ENCODE peak calls at places on chromosomes 7 and 10, in six cellular contexts. J, M, Q, D, E and O are unnamed samples.

GRCh38 chr7:48250441-48250951 is 79.2 kb downstream of the ABCA13 start:
- DNase-seq in J (no peak), M (no peak), Q (no peak), D (peak; percentile 90), E (no peak), O (no peak)

GRCh38 chr10:122492955-122493597 is 31.7 kb downstream of the HTRA1 start:
- DNase-seq in J (no peak), M (no peak), Q (no peak), D (peak; percentile 83), E (no peak), O (no peak)

GRCh38 chr7:29567174-29567573 is 3.5 kb downstream of the PRR15 start:
- DNase-seq in J (no peak), M (no peak), Q (no peak), D (no peak), E (no peak), O (no peak)

GRCh38 chr7:90459888-90460287 is 9.6 kb upstream of the PTTG1IP2 start:
- DNase-seq in J (peak; percentile 6), M (no peak), Q (no peak), D (no peak), E (no peak), O (no peak)

GRCh38 chr10:14623931-14624330 is 150.8 kb downstream of the FAM107B start:
- DNase-seq in J (no peak), M (no peak), Q (no peak), D (no peak), E (no peak), O (no peak)

GRCh38 chr7:102272075-102272916 is 14.4 kb upstream of the SH2B2 start:
- DNase-seq in J (peak; percentile 81), M (no peak), Q (peak; percentile 19), D (peak; percentile 73), E (no peak), O (peak; percentile 41)

GRCh38 chr10:32295027-32295426 is 51.9 kb downstream of the EPC1 start:
- DNase-seq in J (no peak), M (no peak), Q (no peak), D (no peak), E (no peak), O (no peak)

GRCh38 chr7:81170291-81170690 is 251.4 kb upstream of the SEMA3C start:
- DNase-seq in J (no peak), M (no peak), Q (no peak), D (no peak), E (no peak), O (no peak)

GRCh38 chr7:96167424-96167823 is 154.5 kb downstream of the SLC25A13 start:
- DNase-seq in J (no peak), M (no peak), Q (no peak), D (no peak), E (no peak), O (no peak)

GRCh38 chr10:5550621-5551530 is 26.1 kb downstream of the CALML3 start:
- DNase-seq in J (no peak), M (peak; percentile 57), Q (no peak), D (no peak), E (no peak), O (no peak)

GRCh38 chr7:231030-231857 is 38.9 kb downstream of the FAM20C start:
- DNase-seq in J (no peak), M (no peak), Q (no peak), D (no peak), E (no peak), O (no peak)

GRCh38 chr10:31146496-31147219 is 115.0 kb upstream of the ZNF438 start:
- DNase-seq in J (peak; percentile 59), M (no peak), Q (no peak), D (peak; percentile 66), E (no peak), O (peak; percentile 45)

GRCh38 chr10:99976886-99977391 is 32.8 kb downstream of the DNMBP start:
- DNase-seq in J (peak; percentile 82), M (no peak), Q (peak; percentile 92), D (peak; percentile 99), E (no peak), O (peak; percentile 78)

GRCh38 chr10:117997673-117998072 is 49.1 kb downstream of the RAB11FIP2 start:
- DNase-seq in J (no peak), M (no peak), Q (no peak), D (no peak), E (no peak), O (no peak)

GRCh38 chr10:12181065-12181775 is 14.5 kb downstream of the NUDT5 start:
- DNase-seq in J (no peak), M (no peak), Q (no peak), D (no peak), E (no peak), O (no peak)

GRCh38 chr10:109875828-109876821 is 47.2 kb downstream of the XPNPEP1 start:
- DNase-seq in J (no peak), M (no peak), Q (no peak), D (no peak), E (peak; percentile 14), O (no peak)

GRCh38 chr7:134891262-134892001 is 94.9 kb upstream of the AGBL3 start:
- DNase-seq in J (peak; percentile 97), M (no peak), Q (no peak), D (peak; percentile 99), E (peak; percentile 83), O (peak; percentile 69)

GRCh38 chr10:59499460-59499859 is 137.1 kb upstream of the FAM13C start:
- DNase-seq in J (no peak), M (no peak), Q (no peak), D (no peak), E (no peak), O (no peak)

DNA sequence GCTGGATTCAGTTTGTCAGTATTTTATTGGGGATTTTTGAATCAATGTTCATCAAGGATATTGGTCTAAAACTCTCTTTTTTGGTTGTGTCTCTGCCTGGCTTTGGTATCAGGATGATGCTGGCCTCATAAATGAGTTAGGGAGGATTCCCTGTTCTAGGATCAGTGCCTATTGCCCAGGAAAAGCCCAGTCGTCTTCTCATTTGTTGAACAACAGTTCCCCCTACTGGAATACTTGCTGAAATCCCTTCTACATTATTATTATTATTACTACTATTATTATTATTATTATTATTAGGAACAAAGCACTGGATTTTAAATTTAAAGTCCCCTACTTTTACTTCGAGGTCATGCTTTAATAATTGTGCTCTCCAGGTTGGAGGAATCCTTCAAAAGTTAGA is 528.9 kb downstream of the MAGI2 start:
- DNase-seq in J (peak; percentile 11), M (no peak), Q (no peak), D (peak; percentile 45), E (no peak), O (no peak)
- TF ChIP-seq CTCF in J (no peak), M (peak; percentile 76), Q (peak; percentile 11), D (peak; percentile 14), E (no peak), O (peak; percentile 38)

GRCh38 chr7:46391215-46391614 is 470.1 kb upstream of the IGFBP3 start:
- DNase-seq in J (no peak), M (no peak), Q (no peak), D (no peak), E (no peak), O (no peak)

GRCh38 chr7:46387646-46388045 is 466.6 kb upstream of the IGFBP3 start:
- DNase-seq in J (no peak), M (no peak), Q (no peak), D (peak; percentile 66), E (no peak), O (no peak)

GRCh38 chr7:46393142-46393541 is 472.1 kb upstream of the IGFBP3 start:
- DNase-seq in J (no peak), M (no peak), Q (no peak), D (peak; percentile 69), E (no peak), O (no peak)

GRCh38 chr7:46389131-46389530 is 468.1 kb upstream of the IGFBP3 start:
- DNase-seq in J (no peak), M (no peak), Q (no peak), D (no peak), E (no peak), O (no peak)

DNA sequence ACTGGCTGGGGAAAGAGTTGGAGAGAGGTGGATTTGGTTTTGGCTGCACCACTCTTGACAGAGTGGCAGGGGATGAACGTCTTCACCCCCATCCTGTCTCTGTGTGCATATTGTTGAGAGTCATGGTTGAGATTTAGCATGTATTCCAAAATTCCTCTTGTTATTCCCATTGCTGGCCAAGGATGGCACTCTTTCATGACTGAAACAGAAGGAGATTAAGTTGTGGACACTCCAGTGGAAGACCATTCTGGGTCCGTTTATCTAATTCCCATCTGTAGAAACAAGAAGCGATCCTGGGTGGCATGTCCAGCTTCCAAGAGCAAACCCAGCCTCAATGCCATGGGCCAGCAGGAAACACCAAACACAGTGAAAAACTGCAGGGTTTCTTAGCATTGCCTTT is 469.0 kb upstream of the IGFBP3 start:
- DNase-seq in J (no peak), M (no peak), Q (no peak), D (no peak), E (no peak), O (no peak)
- TF ChIP-seq CTCF in J (no peak), M (peak; percentile 50), Q (peak; percentile 12), D (no peak), E (no peak), O (peak; percentile 3)

DNA sequence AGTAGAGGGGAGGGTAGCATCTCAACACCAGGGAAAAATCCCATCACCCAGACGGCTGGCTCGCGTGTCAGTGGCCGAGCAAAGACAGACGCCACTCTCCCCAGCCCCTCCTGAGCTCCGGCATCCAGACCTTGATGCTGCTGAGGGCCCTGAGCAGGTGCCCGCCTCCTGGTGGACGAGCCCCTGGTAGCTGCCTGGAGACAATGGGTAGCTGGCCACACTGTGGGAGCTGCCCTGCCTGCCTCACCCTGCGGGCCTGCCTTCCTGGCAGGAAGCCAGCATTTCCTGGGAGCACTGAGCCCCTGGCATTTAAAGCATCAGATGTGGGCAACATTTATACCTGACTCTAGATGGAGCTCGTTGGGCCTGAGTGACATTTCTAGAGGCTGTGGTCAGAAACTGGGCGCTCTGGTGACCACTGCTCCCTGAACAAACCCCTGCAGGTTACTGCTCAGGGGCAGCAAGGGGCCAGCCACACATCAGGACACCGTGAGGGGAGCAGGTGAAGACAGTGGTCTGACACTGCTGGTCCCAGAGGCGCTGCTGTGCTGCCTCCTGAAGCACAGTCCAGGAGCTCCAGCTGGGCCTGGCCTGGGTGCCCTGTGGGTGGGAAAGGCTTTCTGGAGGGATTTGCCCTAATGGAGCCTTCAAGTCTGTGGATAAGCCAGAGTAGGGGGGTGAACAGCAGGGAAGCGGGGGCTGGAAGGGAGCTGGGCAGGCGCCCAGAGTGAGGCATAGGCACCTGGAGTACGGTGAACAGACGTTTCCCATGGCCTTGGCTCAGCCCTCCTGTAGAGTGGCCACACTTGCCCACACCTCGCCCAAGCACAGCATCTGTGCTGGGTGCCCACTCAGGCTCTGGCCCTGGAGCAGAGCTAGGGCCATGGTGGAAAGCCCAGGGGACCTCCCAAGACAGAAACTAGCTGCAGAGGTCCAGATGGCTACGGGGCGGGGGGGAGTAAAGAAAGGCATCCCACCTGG is 138.7 kb downstream of the MAPK8 start:
- DNase-seq in J (peak; percentile 11), M (peak; percentile 90), Q (no peak), D (no peak), E (no peak), O (no peak)
- TF ChIP-seq CTCF in J (no peak), M (no peak), Q (no peak), D (no peak), E (no peak), O (no peak)

GRCh38 chr10:86343761-86344160 is 22.8 kb downstream of the GRID1 start:
- DNase-seq in J (no peak), M (peak; percentile 48), Q (no peak), D (no peak), E (no peak), O (no peak)

GRCh38 chr10:86344281-86344680 is 22.3 kb downstream of the GRID1 start:
- DNase-seq in J (no peak), M (peak; percentile 59), Q (no peak), D (no peak), E (no peak), O (no peak)

GRCh38 chr10:86346169-86346793 is 20.3 kb downstream of the GRID1 start:
- DNase-seq in J (no peak), M (peak; percentile 68), Q (no peak), D (no peak), E (no peak), O (no peak)

GRCh38 chr10:86345296-86346168 is 21.1 kb downstream of the GRID1 start:
- DNase-seq in J (peak; percentile 84), M (peak; percentile 68), Q (no peak), D (no peak), E (no peak), O (no peak)

GRCh38 chr10:86344714-86345161 is 21.9 kb downstream of the GRID1 start:
- DNase-seq in J (no peak), M (peak; percentile 57), Q (no peak), D (no peak), E (no peak), O (no peak)
- TF ChIP-seq CTCF in J (peak; percentile 15), M (no peak), Q (no peak), D (no peak), E (no peak), O (no peak)